ENCODE peak calls at places on chromosome 21, in seven cellular contexts. T is IMR-90, M is ACHN, X is H7, H is stomach, Z is T-helper 1 cell, D is right lobe of liver. S is an unnamed sample.

GRCh38 chr21:44941567-44941966 is 1.7 kb downstream of the SLX9 start:
- DNase-seq in M (no peak), D (no peak), H (no peak), X (no peak), T (no peak), Z (no peak), S (no peak)

GRCh38 chr21:34029724-34030528 is 43.5 kb upstream of the MRPS6 start:
- DNase-seq in M (peak), T (peak), D (no peak), H (peak), X (peak), Z (peak), S (peak)

GRCh38 chr21:36430841-36431240 is 45.6 kb downstream of the CHAF1B start:
- DNase-seq in Z (no peak), H (no peak), D (no peak), T (no peak), X (no peak), M (peak), S (peak)

GRCh38 chr21:42435833-42436232 is 32.1 kb downstream of the UBASH3A start:
- DNase-seq in D (no peak), M (no peak), H (no peak), T (no peak), Z (no peak), X (no peak), S (no peak)

GRCh38 chr21:46066843-46067331 is 31.0 kb upstream of the COL6A2 start:
- DNase-seq in Z (no peak), M (no peak), D (no peak), H (peak), X (peak), T (peak), S (no peak)

GRCh38 chr21:38140192-38140905 is 116.4 kb upstream of the KCNJ15 start:
- DNase-seq in X (no peak), M (no peak), D (peak), T (peak), Z (no peak), H (peak), S (peak)

GRCh38 chr21:39073717-39074116 is 109.5 kb downstream of the PSMG1 start:
- DNase-seq in H (no peak), D (no peak), Z (no peak), X (no peak), M (no peak), T (no peak), S (no peak)

GRCh38 chr21:33976082-33976979 is 60.7 kb upstream of the ATP5PO start:
- DNase-seq in T (peak), M (peak), H (no peak), D (no peak), Z (peak), X (peak), S (peak)

GRCh38 chr21:42111470-42111743 is 40.3 kb downstream of the UMODL1 start:
- DNase-seq in H (no peak), X (no peak), Z (no peak), M (no peak), T (no peak), D (no peak), S (no peak)

GRCh38 chr21:40835179-40835694 is 11.7 kb downstream of the DSCAM start:
- DNase-seq in M (no peak), Z (no peak), D (no peak), H (no peak), X (no peak), T (no peak), S (no peak)

GRCh38 chr21:33075128-33075527 is 5.2 kb downstream of the OLIG1 start:
- DNase-seq in H (no peak), X (peak), M (no peak), Z (no peak), T (no peak), D (no peak), S (no peak)

GRCh38 chr21:29372063-29372802 is 73.5 kb downstream of the BACH1 start:
- DNase-seq in T (peak), M (peak), D (no peak), H (peak), X (peak), Z (peak), S (peak)

GRCh38 chr21:32888971-32889370 is 117.4 kb upstream of the PAXBP1 start:
- DNase-seq in H (no peak), D (no peak), X (no peak), M (no peak), Z (no peak), T (no peak), S (no peak)

GRCh38 chr21:46124083-46124925 is 26.4 kb downstream of the COL6A2 start:
- DNase-seq in H (peak), M (no peak), T (no peak), D (peak), X (peak), Z (no peak), S (no peak)

GRCh38 chr21:34715518-34715917 is 46.7 kb downstream of the CLIC6 start:
- DNase-seq in X (no peak), M (no peak), H (no peak), Z (no peak), T (no peak), D (no peak), S (no peak)

GRCh38 chr21:29557200-29557599 is 258.5 kb downstream of the BACH1 start:
- DNase-seq in Z (no peak), T (no peak), X (no peak), D (no peak), H (no peak), M (no peak), S (no peak)

GRCh38 chr21:44626262-44626661 is 631 bp upstream of the KRTAP10-9 start:
- DNase-seq in X (no peak), H (no peak), Z (no peak), T (no peak), M (no peak), D (no peak), S (no peak)

GRCh38 chr21:46179708-46180078 is 4.6 kb downstream of the SPATC1L start:
- DNase-seq in T (no peak), X (no peak), H (no peak), M (no peak), Z (no peak), D (no peak), S (no peak)

GRCh38 chr21:35045539-35046222 is 3.4 kb downstream of the RUNX1 start:
- DNase-seq in X (no peak), Z (peak), H (no peak), D (no peak), M (no peak), T (no peak), S (no peak)

GRCh38 chr21:39386194-39386593 is 37.3 kb upstream of the HMGN1 start:
- DNase-seq in Z (no peak), T (no peak), H (peak), X (peak), D (no peak), M (no peak), S (peak)

GRCh38 chr21:41873005-41873404 is 6.1 kb downstream of the PRDM15 start:
- DNase-seq in D (no peak), Z (no peak), T (no peak), X (peak), M (no peak), H (no peak), S (no peak)

GRCh38 chr21:37367301-37367757 is 756 bp downstream of the DYRK1A start:
- DNase-seq in T (no peak), Z (no peak), H (peak), X (no peak), D (peak), M (peak), S (no peak)

GRCh38 chr21:38240121-38240520 is 16.7 kb upstream of the KCNJ15 start:
- DNase-seq in T (no peak), Z (no peak), H (no peak), M (no peak), D (no peak), X (no peak), S (no peak)

GRCh38 chr21:34684174-34684876 is 15.5 kb downstream of the CLIC6 start:
- DNase-seq in X (no peak), Z (no peak), D (no peak), M (no peak), H (no peak), T (no peak), S (no peak)

GRCh38 chr21:45088729-45089128 is 14.3 kb downstream of the ADARB1 start:
- DNase-seq in T (no peak), H (no peak), M (no peak), D (no peak), X (no peak), Z (no peak), S (no peak)

GRCh38 chr21:42010507-42011493 is 640 bp upstream of the ZBTB21 start:
- DNase-seq in D (peak), X (peak), Z (peak), M (peak), T (no peak), H (no peak), S (peak)

GRCh38 chr21:42541618-42542017 is 28.0 kb downstream of the SLC37A1 start:
- DNase-seq in Z (no peak), H (no peak), X (no peak), D (no peak), T (no peak), M (no peak), S (no peak)

S was measured in Caki2.